ENCODE peak calls at places on chromosomes 6 and 20, in four cellular contexts. R is OCI-LY7, C is psoas muscle, M is astrocyte of the spinal cord. J is an unnamed sample.

GRCh38 chr6:106411643-106412200 is 51.2 kb downstream of the CRYBG1 start:
- DNase-seq in R (no peak), C (no peak), M (no peak), J (peak)

GRCh38 chr20:59402697-59403096 is 102.3 kb downstream of the EDN3 start:
- DNase-seq in R (no peak), C (no peak), M (no peak), J (no peak)

GRCh38 chr20:10961651-10962288 is 288.0 kb upstream of the JAG1 start:
- DNase-seq in R (no peak), C (no peak), M (peak), J (no peak)

GRCh38 chr20:45924391-45925261 is 9.9 kb upstream of the PCIF1 start:
- DNase-seq in R (no peak), C (no peak), M (peak), J (no peak)

GRCh38 chr6:111533087-111533784 is 50.2 kb upstream of the REV3L start:
- DNase-seq in R (no peak), C (peak), M (no peak), J (no peak)

GRCh38 chr20:38982291-38982690 is 20.1 kb downstream of the DHX35 start:
- DNase-seq in R (no peak), C (no peak), M (peak), J (peak)

GRCh38 chr6:97059473-97059872 is 134.9 kb downstream of the KLHL32 start:
- DNase-seq in R (peak), C (no peak), M (peak), J (no peak)

GRCh38 chr20:23407770-23408467 is 13.4 kb downstream of the NAPB start:
- DNase-seq in R (no peak), C (no peak), M (no peak), J (no peak)

GRCh38 chr6:167469101-167469500 is 144.2 kb downstream of the TTLL2 start:
- DNase-seq in R (no peak), C (no peak), M (no peak), J (no peak)

GRCh38 chr6:45728674-45729073 is 287.0 kb downstream of the CLIC5 start:
- DNase-seq in R (no peak), C (no peak), M (peak), J (no peak)

GRCh38 chr6:92777146-92777740 is 642.1 kb downstream of the EPHA7 start:
- DNase-seq in R (peak), C (no peak), M (peak), J (no peak)

GRCh38 chr20:2880650-2881049 is 7.4 kb downstream of the PTPRA start:
- DNase-seq in R (no peak), C (no peak), M (no peak), J (no peak)

GRCh38 chr6:42313941-42314570 is 96.4 kb upstream of the MRPS10 start:
- DNase-seq in R (no peak), C (no peak), M (peak), J (peak)

GRCh38 chr6:169604076-169604475 is 97.8 kb downstream of the WDR27 start:
- DNase-seq in R (no peak), C (no peak), M (no peak), J (no peak)

GRCh38 chr6:152129606-152130249 is 322.2 kb downstream of the ESR1 start:
- DNase-seq in R (no peak), C (no peak), M (peak), J (no peak)

GRCh38 chr20:24672886-24673677 is 203.7 kb downstream of the SYNDIG1 start:
- DNase-seq in R (no peak), C (no peak), M (peak), J (no peak)

GRCh38 chr20:33675127-33675954 is 1.1 kb upstream of the NECAB3 start:
- DNase-seq in R (no peak), C (peak), M (no peak), J (no peak)

GRCh38 chr6:146545608-146546007 is 2.0 kb downstream of the RAB32 start:
- DNase-seq in R (no peak), C (no peak), M (peak), J (no peak)

GRCh38 chr20:49276895-49277785 is 717 bp downstream of the ZNFX1 start:
- DNase-seq in R (peak), C (peak), M (no peak), J (no peak)

GRCh38 chr6:98947411-98948292 is at the start of gene FBXL4:
- DNase-seq in R (peak), C (peak), M (peak), J (peak)

GRCh38 chr6:44111434-44112417 is 15.5 kb downstream of the MRPL14 start:
- DNase-seq in R (no peak), C (no peak), M (no peak), J (peak)

GRCh38 chr6:143040018-143040417 is 20.7 kb upstream of the AIG1 start:
- DNase-seq in R (no peak), C (no peak), M (no peak), J (no peak)

GRCh38 chr6:143037470-143037869 is 23.2 kb upstream of the AIG1 start:
- DNase-seq in R (no peak), C (no peak), M (no peak), J (no peak)

GRCh38 chr6:143039548-143039947 is 21.1 kb upstream of the AIG1 start:
- DNase-seq in R (no peak), C (no peak), M (no peak), J (no peak)

GRCh38 chr6:143034689-143035334 is 25.9 kb upstream of the AIG1 start:
- DNase-seq in R (no peak), C (no peak), M (no peak), J (peak)

GRCh38 chr6:143038845-143039244 is 21.8 kb upstream of the AIG1 start:
- DNase-seq in R (peak), C (no peak), M (no peak), J (no peak)
- TF ChIP-seq CTCF in R (peak), C (no peak), M (no peak), J (no peak)

DNA sequence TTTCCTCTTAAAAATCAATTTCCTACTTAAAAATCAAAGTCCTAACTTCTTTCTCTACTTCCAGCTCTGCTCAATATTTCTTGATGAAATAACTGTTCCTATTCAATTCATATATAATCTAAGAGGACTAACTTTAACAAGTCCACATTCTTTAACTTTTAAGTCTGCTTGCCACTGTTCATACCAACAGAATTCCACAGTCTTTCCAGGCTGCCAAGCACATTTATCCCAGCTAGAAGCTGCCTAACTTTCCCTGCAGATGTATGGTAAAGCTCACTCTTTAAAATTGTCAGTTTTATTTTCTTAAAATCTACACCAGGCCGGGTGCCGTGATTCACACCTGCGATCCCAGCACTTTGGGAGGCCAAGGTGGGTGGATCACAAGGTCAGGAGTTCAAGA is 11.5 kb downstream of the CALHM6 start:
- DNase-seq in R (no peak), C (no peak), M (no peak), J (no peak)
- TF ChIP-seq CTCF in R (no peak), C (no peak), M (no peak), J (no peak)

GRCh38 chr20:9460518-9460917 is 53.9 kb upstream of the LAMP5 start:
- DNase-seq in R (no peak), C (no peak), M (peak), J (peak)

GRCh38 chr20:9457055-9457454 is 57.3 kb upstream of the LAMP5 start:
- DNase-seq in R (no peak), C (no peak), M (no peak), J (no peak)

GRCh38 chr20:9454781-9455180 is 59.6 kb upstream of the LAMP5 start:
- DNase-seq in R (no peak), C (no peak), M (no peak), J (no peak)

GRCh38 chr20:9458075-9458818 is 56.1 kb upstream of the LAMP5 start:
- DNase-seq in R (peak), C (no peak), M (peak), J (peak)
- TF ChIP-seq CTCF in R (peak), C (no peak), M (peak), J (no peak)

GRCh38 chr6:26521485-26522391 is 16.4 kb upstream of the HMGN4 start:
- DNase-seq in R (peak), C (peak), M (peak), J (peak)
- TF ChIP-seq CTCF in R (peak), C (peak), M (no peak), J (peak)

DNA sequence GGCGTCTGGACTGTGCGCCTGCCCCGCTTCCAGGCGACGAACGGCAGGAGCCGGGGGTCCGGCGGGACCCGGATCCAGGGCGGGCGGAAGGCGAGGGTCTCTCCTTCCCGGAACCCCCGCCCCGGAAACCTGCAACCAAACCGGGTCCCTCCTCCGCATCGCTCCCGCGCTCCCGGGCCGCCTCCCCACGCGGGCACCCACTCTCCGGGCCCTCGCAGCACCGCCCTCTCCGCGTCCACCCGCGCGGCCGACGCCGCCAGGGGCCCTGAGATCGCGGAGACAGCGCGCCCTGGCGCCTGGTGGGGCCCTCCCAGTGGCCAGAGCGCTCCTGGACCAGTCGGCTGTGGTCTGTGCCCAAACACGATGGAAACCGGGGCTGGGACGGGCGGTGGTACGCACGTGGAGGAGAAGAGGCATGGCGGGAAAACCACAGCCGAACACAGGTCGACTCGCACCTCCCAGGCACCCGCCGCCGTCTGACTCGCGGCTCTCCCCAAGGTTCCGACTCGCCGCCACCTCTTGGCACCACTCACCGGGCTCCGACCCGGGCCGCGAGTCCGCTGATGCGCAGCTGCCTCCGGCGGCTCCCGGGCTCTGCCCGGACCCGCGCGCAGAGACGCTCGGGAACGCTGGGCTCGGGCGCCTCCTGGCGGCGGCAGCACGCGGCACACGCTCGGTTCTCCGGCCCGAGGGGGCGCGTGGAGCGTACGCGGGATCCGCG is 7.9 kb downstream of the NKX2-2 start:
- DNase-seq in R (no peak), C (peak), M (no peak), J (peak)
- TF ChIP-seq CTCF in R (no peak), C (peak), M (peak), J (peak)